ENCODE peak calls at places on chromosomes 6 and 20, in four cellular contexts. P is GM23248, W is psoas muscle, E is neural progenitor cell. M is an unnamed sample. For H3K4me1 and H3K27me3, the result is how much of the 10 kb centered on the place peaks cover.

GRCh38 chr6:83096791-83097190 is 29.3 kb downstream of the DOP1A start:
- DNase-seq in P (peak), W (no peak), E (no peak), M (no peak)

GRCh38 chr20:23596856-23597255 is 8.9 kb downstream of the CST9 start:
- DNase-seq in P (no peak), W (no peak), E (no peak), M (no peak)

GRCh38 chr6:109471105-109471810 is 11.8 kb downstream of the ZBTB24 start:
- DNase-seq in P (no peak), W (no peak), E (no peak), M (no peak)

GRCh38 chr6:33297406-33297955 is 1.3 kb downstream of the RGL2 start:
- DNase-seq in P (no peak), W (peak), E (peak), M (peak)

GRCh38 chr6:163113358-163113962 is 301.1 kb upstream of the QKI start:
- DNase-seq in P (peak), W (no peak), E (no peak), M (no peak)

GRCh38 chr6:11729083-11729482 is 49.5 kb downstream of the ADTRP start:
- DNase-seq in P (no peak), W (no peak), E (no peak), M (no peak)

GRCh38 chr20:51399138-51399890 is 143.2 kb downstream of the NFATC2 start:
- DNase-seq in P (no peak), W (no peak), E (no peak), M (no peak)

GRCh38 chr6:7468382-7469081 is 72.9 kb upstream of the DSP start:
- DNase-seq in P (peak), W (no peak), E (no peak), M (no peak)

GRCh38 chr20:10667077-10667401 is 6.8 kb downstream of the JAG1 start:
- DNase-seq in P (no peak), W (peak), E (peak), M (no peak)

GRCh38 chr6:170205126-170205525 is 85.8 kb downstream of the DLL1 start:
- DNase-seq in P (no peak), W (no peak), E (no peak), M (peak)

GRCh38 chr6:161271343-161272019 is 2.4 kb downstream of the AGPAT4 start:
- DNase-seq in P (no peak), W (no peak), E (peak), M (no peak)

GRCh38 chr6:70638468-70638867 is 29.2 kb upstream of the SMAP1 start:
- DNase-seq in P (no peak), W (no peak), E (no peak), M (no peak)

GRCh38 chr20:57869291-57869950 is 159.6 kb upstream of the PMEPA1 start:
- DNase-seq in P (no peak), W (no peak), E (no peak), M (no peak)

GRCh38 chr6:75331134-75331533 is 46.5 kb upstream of the TMEM30A start:
- DNase-seq in P (peak), W (no peak), E (no peak), M (no peak)

GRCh38 chr6:56040875-56041274 is 165.5 kb upstream of the BMP5 start:
- DNase-seq in P (peak), W (no peak), E (no peak), M (no peak)

GRCh38 chr6:13359287-13359686 is 30.9 kb upstream of the TBC1D7 start:
- DNase-seq in P (no peak), W (no peak), E (no peak), M (no peak)

GRCh38 chr20:38658879-38659612 is 57.4 kb downstream of the ARHGAP40 start:
- DNase-seq in P (peak), W (no peak), E (peak), M (no peak)

GRCh38 chr6:130886965-130887364 is 59.8 kb downstream of the SMLR1 start:
- DNase-seq in P (no peak), W (no peak), E (no peak), M (no peak)

GRCh38 chr6:152233547-152234320 is 403.4 kb downstream of the SYNE1 start:
- DNase-seq in P (no peak), W (no peak), E (no peak), M (no peak)

GRCh38 chr20:33606114-33606771 is 55.9 kb upstream of the C20orf144 start:
- DNase-seq in P (no peak), W (no peak), E (peak), M (no peak)

GRCh38 chr6:56642366-56643261 is at the start of gene DST:
- DNase-seq in P (peak), W (no peak), E (no peak), M (no peak)

GRCh38 chr6:84547341-84547794 is 217.0 kb downstream of the TBX18 start:
- DNase-seq in P (no peak), W (no peak), E (no peak), M (no peak)

GRCh38 chr20:43532416-43533055 is 25.0 kb downstream of the L3MBTL1 start:
- DNase-seq in P (no peak), W (no peak), E (no peak), M (no peak)

GRCh38 chr20:63696311-63696627 is 183 bp upstream of the TNFRSF6B start:
- DNase-seq in P (peak), W (no peak), E (peak), M (no peak)

GRCh38 chr6:38509713-38510112 is 130.0 kb downstream of the BTBD9 start:
- DNase-seq in P (peak), W (no peak), E (no peak), M (no peak)

GRCh38 chr6:106293113-106293512 is 32.4 kb downstream of the ATG5 start:
- DNase-seq in P (no peak), W (no peak), E (no peak), M (no peak)
- H3K27ac ChIP-seq in P (no peak), W (no peak), E (no peak), M (no peak)

GRCh38 chr6:53464483-53464882 is 80.4 kb downstream of the GCLC start:
- DNase-seq in P (no peak), W (no peak), E (no peak), M (no peak)

GRCh38 chr6:53464942-53465460 is 79.9 kb downstream of the GCLC start:
- DNase-seq in P (peak), W (peak), E (no peak), M (peak)

GRCh38 chr6:53461041-53461656 is 83.8 kb downstream of the GCLC start:
- DNase-seq in P (peak), W (no peak), E (no peak), M (no peak)

GRCh38 chr6:53458097-53458866 is 86.6 kb downstream of the GCLC start:
- DNase-seq in P (no peak), W (no peak), E (no peak), M (no peak)

GRCh38 chr6:53461682-53462081 is 83.2 kb downstream of the GCLC start:
- DNase-seq in P (no peak), W (no peak), E (peak), M (no peak)
- H3K4me1 ChIP-seq in P (under half), W (under half), E (under half), M (under half)

GRCh38 chr6:97282238-97282725 is 734 bp downstream of the MMS22L start:
- DNase-seq in P (peak), W (no peak), E (peak), M (no peak)
- H3K27me3 ChIP-seq in P (under half), W (under half), E (under half), M (under half)

DNA sequence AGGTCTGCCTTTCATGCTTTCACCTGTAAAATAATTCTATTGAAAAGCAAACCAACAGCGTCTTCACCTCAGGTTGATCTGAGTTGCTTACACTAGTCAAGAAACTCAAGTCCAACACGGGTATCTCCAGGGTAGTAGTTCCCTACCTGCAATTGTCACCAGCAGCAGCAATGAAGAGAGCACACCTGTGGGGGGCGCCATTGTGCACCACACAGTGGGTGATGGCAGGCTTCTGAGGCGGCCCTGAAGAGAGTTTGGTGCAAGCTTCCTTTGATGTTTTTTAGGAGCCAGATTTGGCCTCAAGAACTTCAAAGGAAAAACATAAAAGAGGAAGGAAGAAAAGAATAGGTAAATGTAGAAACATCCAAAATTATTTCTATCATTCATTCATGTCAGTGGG is 45.1 kb downstream of the KIAA0319 start:
- DNase-seq in P (no peak), W (no peak), E (peak), M (no peak)
- H3K27ac ChIP-seq in P (no peak), W (no peak), E (no peak), M (no peak)

GRCh38 chr6:97275809-97276208 is 7.2 kb downstream of the MMS22L start:
- DNase-seq in P (no peak), W (no peak), E (no peak), M (no peak)
- H3K4me1 ChIP-seq in P (under half), W (under half), E (under half), M (under half)

DNA sequence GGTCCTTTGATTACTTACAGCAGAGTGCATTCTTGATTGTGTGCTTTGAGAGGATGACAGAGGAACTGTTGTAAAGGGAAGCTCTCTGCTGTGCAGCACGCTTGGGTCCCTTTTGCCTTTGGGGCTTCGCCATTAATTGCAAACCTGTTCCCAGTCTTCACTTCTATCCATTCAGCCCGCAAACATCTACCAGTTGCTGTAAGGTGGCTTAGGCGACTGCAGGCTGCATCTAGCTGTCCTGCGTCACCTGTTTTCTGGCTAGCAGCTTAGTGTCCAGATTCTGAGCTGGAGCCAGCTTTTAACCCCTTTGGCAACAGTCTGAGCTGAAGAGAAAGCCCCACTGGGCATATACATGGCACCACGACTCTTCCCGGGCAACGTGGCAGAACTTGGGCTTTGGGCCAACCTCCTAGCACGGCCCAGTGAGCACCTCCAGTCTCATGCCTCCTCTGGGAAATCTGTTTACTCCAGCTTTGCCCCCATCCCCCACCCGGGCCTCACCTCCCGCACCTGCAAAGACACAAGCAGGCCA is 2.5 kb upstream of the FASTKD5 start:
- DNase-seq in P (no peak), W (no peak), E (no peak), M (no peak)
- H3K27me3 ChIP-seq in P (under half), W (under half), E (under half), M (under half)

GRCh38 chr6:28943223-28943556 is 19.4 kb upstream of the TRIM27 start:
- DNase-seq in P (peak), W (no peak), E (peak), M (no peak)

GRCh38 chr6:28941681-28942448 is 18.1 kb upstream of the TRIM27 start:
- DNase-seq in P (peak), W (no peak), E (peak), M (peak)

GRCh38 chr6:28945360-28945759 is 21.6 kb upstream of the TRIM27 start:
- DNase-seq in P (no peak), W (no peak), E (no peak), M (no peak)

GRCh38 chr6:28943557-28944411 is 20.0 kb upstream of the TRIM27 start:
- DNase-seq in P (peak), W (peak), E (peak), M (peak)

GRCh38 chr6:28944412-28945006 is 20.7 kb upstream of the TRIM27 start:
- DNase-seq in P (peak), W (no peak), E (peak), M (peak)
- H3K27ac ChIP-seq in P (peak), W (peak), E (no peak), M (peak)

DNA sequence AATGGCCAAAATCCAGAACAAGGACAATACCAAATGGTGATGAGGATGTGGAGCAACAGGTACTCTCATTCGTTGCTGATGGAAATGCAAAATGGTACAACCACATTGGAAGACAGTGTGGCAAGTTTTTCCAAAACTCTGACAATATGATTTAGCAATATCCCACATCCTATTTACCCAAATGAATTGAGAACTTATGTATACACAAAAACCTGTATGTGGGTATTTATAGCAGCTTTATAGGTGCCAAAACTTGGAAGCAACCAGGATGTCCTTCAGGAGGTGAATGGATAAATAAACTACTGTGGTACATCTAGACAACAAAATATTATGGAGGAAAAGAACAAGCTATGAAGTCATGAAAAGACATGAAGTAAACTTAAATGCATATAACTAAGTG is 156.5 kb downstream of the TFAP2A start:
- DNase-seq in P (no peak), W (no peak), E (no peak), M (no peak)
- H3K4me1 ChIP-seq in P (under half), W (under half), E (under half), M (under half)

GRCh38 chr20:56426926-56427325 is 14.9 kb downstream of the CASS4 start:
- DNase-seq in P (no peak), W (no peak), E (no peak), M (no peak)

GRCh38 chr20:56428881-56429280 is 16.8 kb downstream of the CASS4 start:
- DNase-seq in P (no peak), W (no peak), E (no peak), M (no peak)

GRCh38 chr20:56429496-56429895 is 17.4 kb downstream of the CASS4 start:
- DNase-seq in P (peak), W (no peak), E (no peak), M (no peak)

GRCh38 chr20:56428388-56428787 is 16.3 kb downstream of the CASS4 start:
- DNase-seq in P (no peak), W (no peak), E (no peak), M (no peak)

GRCh38 chr20:56427797-56428196 is 15.7 kb downstream of the CASS4 start:
- DNase-seq in P (no peak), W (no peak), E (no peak), M (no peak)
- H3K27me3 ChIP-seq in P (under half), W (under half), E (under half), M (under half)

GRCh38 chr6:169024047-169024660 is 229.5 kb downstream of the THBS2 start:
- DNase-seq in P (no peak), W (no peak), E (no peak), M (no peak)

GRCh38 chr6:169034523-169035167 is 219.0 kb downstream of the THBS2 start:
- DNase-seq in P (peak), W (no peak), E (no peak), M (no peak)

GRCh38 chr6:169028343-169028742 is 225.3 kb downstream of the THBS2 start:
- DNase-seq in P (no peak), W (no peak), E (no peak), M (no peak)

GRCh38 chr6:169026175-169026574 is 227.5 kb downstream of the THBS2 start:
- DNase-seq in P (no peak), W (no peak), E (no peak), M (no peak)

GRCh38 chr6:169029861-169030260 is 223.8 kb downstream of the THBS2 start:
- DNase-seq in P (no peak), W (no peak), E (no peak), M (no peak)
- H3K27ac ChIP-seq in P (no peak), W (no peak), E (no peak), M (no peak)